ENCODE peak calls at places on chromosome 20, in five cellular contexts. P, E, T, O and Y are unnamed samples.

GRCh38 chr20:13718161-13718560 is 66.6 kb downstream of the ESF1 start:
- DNase-seq in P (no peak), T (no peak), E (no peak), O (no peak), Y (no peak)

GRCh38 chr20:19617256-19617655 is 140.8 kb upstream of the RIN2 start:
- DNase-seq in P (no peak), T (no peak), O (no peak), E (no peak), Y (no peak)

GRCh38 chr20:16530201-16530681 is 43.0 kb downstream of the KIF16B start:
- DNase-seq in P (no peak), O (no peak), E (no peak), T (no peak), Y (no peak)

GRCh38 chr20:63497138-63497945 is 1.5 kb downstream of the EEF1A2 start:
- DNase-seq in T (no peak), E (no peak), O (no peak), P (no peak), Y (peak)

GRCh38 chr20:17504898-17505663 is 26.1 kb downstream of the BFSP1 start:
- DNase-seq in T (peak), E (peak), P (peak), O (peak), Y (peak)

GRCh38 chr20:18056174-18057105 is 1.3 kb downstream of the OVOL2 start:
- DNase-seq in E (no peak), T (no peak), O (no peak), P (no peak), Y (no peak)

GRCh38 chr20:24492698-24493097 is 23.3 kb downstream of the SYNDIG1 start:
- DNase-seq in E (no peak), P (no peak), T (no peak), O (no peak), Y (no peak)

GRCh38 chr20:35008411-35009342 is 53.0 kb downstream of the MYH7B start:
- DNase-seq in E (peak), O (no peak), P (peak), T (no peak), Y (no peak)

GRCh38 chr20:34299925-34300806 is 3.0 kb downstream of the AHCY start:
- DNase-seq in P (no peak), E (no peak), O (no peak), T (no peak), Y (no peak)

GRCh38 chr20:46348231-46348803 is 40.0 kb upstream of the CDH22 start:
- DNase-seq in P (no peak), T (no peak), O (no peak), E (no peak), Y (no peak)

GRCh38 chr20:52972965-52973819 is 1.0 kb downstream of the TSHZ2 start:
- DNase-seq in T (peak), P (peak), O (no peak), E (no peak), Y (peak)

GRCh38 chr20:23412026-23412425 is 9.3 kb downstream of the NAPB start:
- DNase-seq in T (no peak), P (no peak), O (no peak), E (no peak), Y (no peak)

GRCh38 chr20:41141153-41141815 is 3.9 kb downstream of the PLCG1 start:
- DNase-seq in T (no peak), O (no peak), E (peak), P (no peak), Y (peak)

GRCh38 chr20:8790442-8791074 is 278.3 kb upstream of the PLCB4 start:
- DNase-seq in E (no peak), O (no peak), P (no peak), T (no peak), Y (no peak)

GRCh38 chr20:32034581-32035397 is 17.3 kb upstream of the HCK start:
- DNase-seq in E (peak), T (no peak), P (peak), O (no peak), Y (no peak)

GRCh38 chr20:33576432-33576883 is 85.7 kb upstream of the C20orf144 start:
- DNase-seq in T (no peak), O (no peak), E (no peak), P (no peak), Y (no peak)

GRCh38 chr20:7272512-7272911 is 505.0 kb downstream of the BMP2 start:
- DNase-seq in T (no peak), E (no peak), P (no peak), O (no peak), Y (no peak)

GRCh38 chr20:33689973-33690372 is 3.8 kb upstream of the E2F1 start:
- DNase-seq in O (no peak), T (peak), E (no peak), P (no peak), Y (no peak)

GRCh38 chr20:43900496-43900895 is 14.2 kb upstream of the TOX2 start:
- DNase-seq in T (no peak), O (no peak), E (no peak), P (no peak), Y (peak)

GRCh38 chr20:12594410-12595130 is 414.2 kb upstream of the SPTLC3 start:
- DNase-seq in T (no peak), P (no peak), O (no peak), E (no peak), Y (no peak)

GRCh38 chr20:41149679-41150131 is 12.4 kb downstream of the PLCG1 start:
- DNase-seq in T (no peak), O (no peak), P (no peak), E (no peak), Y (no peak)

GRCh38 chr20:37128803-37129202 is 33.0 kb upstream of the RBL1 start:
- DNase-seq in O (no peak), E (no peak), T (no peak), P (no peak), Y (no peak)

GRCh38 chr20:50891138-50891537 is 40.1 kb downstream of the ADNP start:
- DNase-seq in O (no peak), E (no peak), P (no peak), T (no peak), Y (no peak)

GRCh38 chr20:49228676-49229075 is 9.5 kb downstream of the DDX27 start:
- DNase-seq in T (no peak), P (no peak), O (no peak), E (no peak), Y (no peak)

GRCh38 chr20:49989234-49990065 is 6.7 kb downstream of the SNAI1 start:
- DNase-seq in P (peak), E (peak), O (no peak), T (no peak), Y (peak)

GRCh38 chr20:25195962-25196700 is 619 bp downstream of the ENTPD6 start:
- DNase-seq in P (peak), E (no peak), T (no peak), O (no peak), Y (no peak)